ENCODE peak calls at places on chromosomes 11 and 22, in six cellular contexts. One of them, this sample, is unnamed.

GRCh38 chr22:43829904-43830851 is 18.1 kb upstream of the EFCAB6 start:
- DNase-seq in pancreas: peak
- DNase-seq in fibroblast of pulmonary artery: peak
- DNase-seq in ecto neural progenitor cell: no peak
- DNase-seq in fibroblast of villous mesenchyme: peak
- DNase-seq in stimulated activated CD4-positive, alpha-beta T cell treated with anti-CD3 and anti-CD28 coated beads, Interleukin-15, amount 100 ng/mL, for 48 hours: no peak
- DNase-seq in this sample: no peak

GRCh38 chr22:19890502-19891349 is 36.1 kb upstream of the GNB1L start:
- DNase-seq in pancreas: peak
- DNase-seq in fibroblast of pulmonary artery: no peak
- DNase-seq in ecto neural progenitor cell: no peak
- DNase-seq in fibroblast of villous mesenchyme: no peak
- DNase-seq in stimulated activated CD4-positive, alpha-beta T cell treated with anti-CD3 and anti-CD28 coated beads, Interleukin-15, amount 100 ng/mL, for 48 hours: no peak
- DNase-seq in this sample: no peak

GRCh38 chr11:1899100-1899499 is 7.4 kb upstream of the PRR33 start:
- DNase-seq in pancreas: no peak
- DNase-seq in fibroblast of pulmonary artery: no peak
- DNase-seq in ecto neural progenitor cell: no peak
- DNase-seq in fibroblast of villous mesenchyme: no peak
- DNase-seq in stimulated activated CD4-positive, alpha-beta T cell treated with anti-CD3 and anti-CD28 coated beads, Interleukin-15, amount 100 ng/mL, for 48 hours: no peak
- DNase-seq in this sample: no peak

GRCh38 chr11:118226294-118226693 is 1.5 kb upstream of the JAML start:
- DNase-seq in pancreas: no peak
- DNase-seq in fibroblast of pulmonary artery: no peak
- DNase-seq in ecto neural progenitor cell: no peak
- DNase-seq in fibroblast of villous mesenchyme: peak
- DNase-seq in stimulated activated CD4-positive, alpha-beta T cell treated with anti-CD3 and anti-CD28 coated beads, Interleukin-15, amount 100 ng/mL, for 48 hours: no peak
- DNase-seq in this sample: no peak

GRCh38 chr22:45534339-45535192 is 31.9 kb downstream of the FBLN1 start:
- DNase-seq in pancreas: no peak
- DNase-seq in fibroblast of pulmonary artery: no peak
- DNase-seq in ecto neural progenitor cell: no peak
- DNase-seq in fibroblast of villous mesenchyme: peak
- DNase-seq in stimulated activated CD4-positive, alpha-beta T cell treated with anti-CD3 and anti-CD28 coated beads, Interleukin-15, amount 100 ng/mL, for 48 hours: no peak
- DNase-seq in this sample: no peak

GRCh38 chr11:64649304-64649703 is 58.3 kb downstream of the SLC22A12 start:
- DNase-seq in pancreas: no peak
- DNase-seq in fibroblast of pulmonary artery: peak
- DNase-seq in ecto neural progenitor cell: peak
- DNase-seq in fibroblast of villous mesenchyme: peak
- DNase-seq in stimulated activated CD4-positive, alpha-beta T cell treated with anti-CD3 and anti-CD28 coated beads, Interleukin-15, amount 100 ng/mL, for 48 hours: no peak
- DNase-seq in this sample: peak

GRCh38 chr11:74820763-74821162 is 72.1 kb downstream of the RNF169 start:
- DNase-seq in pancreas: no peak
- DNase-seq in fibroblast of pulmonary artery: peak
- DNase-seq in ecto neural progenitor cell: no peak
- DNase-seq in fibroblast of villous mesenchyme: peak
- DNase-seq in stimulated activated CD4-positive, alpha-beta T cell treated with anti-CD3 and anti-CD28 coated beads, Interleukin-15, amount 100 ng/mL, for 48 hours: no peak
- DNase-seq in this sample: peak

GRCh38 chr11:12229450-12230229 is 119.2 kb downstream of the MICAL2 start:
- DNase-seq in pancreas: no peak
- DNase-seq in fibroblast of pulmonary artery: no peak
- DNase-seq in ecto neural progenitor cell: no peak
- DNase-seq in fibroblast of villous mesenchyme: no peak
- DNase-seq in stimulated activated CD4-positive, alpha-beta T cell treated with anti-CD3 and anti-CD28 coated beads, Interleukin-15, amount 100 ng/mL, for 48 hours: no peak
- DNase-seq in this sample: no peak

GRCh38 chr22:20395181-20395896 is 1.4 kb downstream of the ZNF74 start:
- DNase-seq in pancreas: no peak
- DNase-seq in fibroblast of pulmonary artery: no peak
- DNase-seq in ecto neural progenitor cell: peak
- DNase-seq in fibroblast of villous mesenchyme: no peak
- DNase-seq in stimulated activated CD4-positive, alpha-beta T cell treated with anti-CD3 and anti-CD28 coated beads, Interleukin-15, amount 100 ng/mL, for 48 hours: no peak
- DNase-seq in this sample: no peak

GRCh38 chr11:75352417-75353206 is 1.2 kb upstream of the ARRB1 start:
- DNase-seq in pancreas: peak
- DNase-seq in fibroblast of pulmonary artery: no peak
- DNase-seq in ecto neural progenitor cell: no peak
- DNase-seq in fibroblast of villous mesenchyme: no peak
- DNase-seq in stimulated activated CD4-positive, alpha-beta T cell treated with anti-CD3 and anti-CD28 coated beads, Interleukin-15, amount 100 ng/mL, for 48 hours: no peak
- DNase-seq in this sample: no peak

GRCh38 chr22:29004647-29005371 is 56.8 kb downstream of the C22orf31 start:
- DNase-seq in pancreas: peak
- DNase-seq in fibroblast of pulmonary artery: no peak
- DNase-seq in ecto neural progenitor cell: peak
- DNase-seq in fibroblast of villous mesenchyme: no peak
- DNase-seq in stimulated activated CD4-positive, alpha-beta T cell treated with anti-CD3 and anti-CD28 coated beads, Interleukin-15, amount 100 ng/mL, for 48 hours: no peak
- DNase-seq in this sample: no peak

GRCh38 chr11:2995091-2995561 is 3.0 kb upstream of the NAP1L4 start:
- DNase-seq in pancreas: no peak
- DNase-seq in fibroblast of pulmonary artery: no peak
- DNase-seq in ecto neural progenitor cell: no peak
- DNase-seq in fibroblast of villous mesenchyme: no peak
- DNase-seq in stimulated activated CD4-positive, alpha-beta T cell treated with anti-CD3 and anti-CD28 coated beads, Interleukin-15, amount 100 ng/mL, for 48 hours: no peak
- DNase-seq in this sample: no peak

GRCh38 chr11:92765965-92766371 is 203.5 kb upstream of the MTNR1B start:
- DNase-seq in pancreas: no peak
- DNase-seq in fibroblast of pulmonary artery: peak
- DNase-seq in ecto neural progenitor cell: peak
- DNase-seq in fibroblast of villous mesenchyme: peak
- DNase-seq in stimulated activated CD4-positive, alpha-beta T cell treated with anti-CD3 and anti-CD28 coated beads, Interleukin-15, amount 100 ng/mL, for 48 hours: no peak
- DNase-seq in this sample: peak

GRCh38 chr22:17056058-17056457 is 28.7 kb upstream of the IL17RA start:
- DNase-seq in pancreas: no peak
- DNase-seq in fibroblast of pulmonary artery: no peak
- DNase-seq in ecto neural progenitor cell: no peak
- DNase-seq in fibroblast of villous mesenchyme: no peak
- DNase-seq in stimulated activated CD4-positive, alpha-beta T cell treated with anti-CD3 and anti-CD28 coated beads, Interleukin-15, amount 100 ng/mL, for 48 hours: no peak
- DNase-seq in this sample: no peak

GRCh38 chr11:117220568-117220967 is 11.3 kb downstream of the PCSK7 start:
- DNase-seq in pancreas: peak
- DNase-seq in fibroblast of pulmonary artery: peak
- DNase-seq in ecto neural progenitor cell: no peak
- DNase-seq in fibroblast of villous mesenchyme: no peak
- DNase-seq in stimulated activated CD4-positive, alpha-beta T cell treated with anti-CD3 and anti-CD28 coated beads, Interleukin-15, amount 100 ng/mL, for 48 hours: no peak
- DNase-seq in this sample: no peak

GRCh38 chr11:104830080-104830479 is 68.2 kb downstream of the CASP12 start:
- DNase-seq in pancreas: no peak
- DNase-seq in fibroblast of pulmonary artery: peak
- DNase-seq in ecto neural progenitor cell: no peak
- DNase-seq in fibroblast of villous mesenchyme: peak
- DNase-seq in stimulated activated CD4-positive, alpha-beta T cell treated with anti-CD3 and anti-CD28 coated beads, Interleukin-15, amount 100 ng/mL, for 48 hours: no peak
- DNase-seq in this sample: peak

GRCh38 chr11:120835601-120836228 is 188.2 kb upstream of the TBCEL start:
- DNase-seq in pancreas: no peak
- DNase-seq in fibroblast of pulmonary artery: no peak
- DNase-seq in ecto neural progenitor cell: no peak
- DNase-seq in fibroblast of villous mesenchyme: no peak
- DNase-seq in stimulated activated CD4-positive, alpha-beta T cell treated with anti-CD3 and anti-CD28 coated beads, Interleukin-15, amount 100 ng/mL, for 48 hours: peak
- DNase-seq in this sample: no peak

GRCh38 chr11:74171630-74172465 is 759 bp downstream of the PPME1 start:
- DNase-seq in pancreas: no peak
- DNase-seq in fibroblast of pulmonary artery: no peak
- DNase-seq in ecto neural progenitor cell: no peak
- DNase-seq in fibroblast of villous mesenchyme: no peak
- DNase-seq in stimulated activated CD4-positive, alpha-beta T cell treated with anti-CD3 and anti-CD28 coated beads, Interleukin-15, amount 100 ng/mL, for 48 hours: no peak
- DNase-seq in this sample: no peak

GRCh38 chr11:46916669-46917108 is 1.7 kb downstream of the LRP4 start:
- DNase-seq in pancreas: peak
- DNase-seq in fibroblast of pulmonary artery: peak
- DNase-seq in ecto neural progenitor cell: peak
- DNase-seq in fibroblast of villous mesenchyme: peak
- DNase-seq in stimulated activated CD4-positive, alpha-beta T cell treated with anti-CD3 and anti-CD28 coated beads, Interleukin-15, amount 100 ng/mL, for 48 hours: no peak
- DNase-seq in this sample: peak

GRCh38 chr11:16511807-16512114 is 155.4 kb upstream of the SOX6 start:
- DNase-seq in pancreas: no peak
- DNase-seq in fibroblast of pulmonary artery: no peak
- DNase-seq in ecto neural progenitor cell: no peak
- DNase-seq in fibroblast of villous mesenchyme: no peak
- DNase-seq in stimulated activated CD4-positive, alpha-beta T cell treated with anti-CD3 and anti-CD28 coated beads, Interleukin-15, amount 100 ng/mL, for 48 hours: no peak
- DNase-seq in this sample: no peak

GRCh38 chr11:71204294-71204693 is 48.1 kb downstream of the SHANK2 start:
- DNase-seq in pancreas: peak
- DNase-seq in fibroblast of pulmonary artery: no peak
- DNase-seq in ecto neural progenitor cell: no peak
- DNase-seq in fibroblast of villous mesenchyme: no peak
- DNase-seq in stimulated activated CD4-positive, alpha-beta T cell treated with anti-CD3 and anti-CD28 coated beads, Interleukin-15, amount 100 ng/mL, for 48 hours: no peak
- DNase-seq in this sample: no peak

GRCh38 chr11:18091731-18092130 is 14.2 kb downstream of the SAAL1 start:
- DNase-seq in pancreas: no peak
- DNase-seq in fibroblast of pulmonary artery: peak
- DNase-seq in ecto neural progenitor cell: no peak
- DNase-seq in fibroblast of villous mesenchyme: no peak
- DNase-seq in stimulated activated CD4-positive, alpha-beta T cell treated with anti-CD3 and anti-CD28 coated beads, Interleukin-15, amount 100 ng/mL, for 48 hours: no peak
- DNase-seq in this sample: no peak

GRCh38 chr11:125561924-125562323 is 7.4 kb upstream of the EI24 start:
- DNase-seq in pancreas: no peak
- DNase-seq in fibroblast of pulmonary artery: no peak
- DNase-seq in ecto neural progenitor cell: no peak
- DNase-seq in fibroblast of villous mesenchyme: no peak
- DNase-seq in stimulated activated CD4-positive, alpha-beta T cell treated with anti-CD3 and anti-CD28 coated beads, Interleukin-15, amount 100 ng/mL, for 48 hours: no peak
- DNase-seq in this sample: no peak

GRCh38 chr11:122202951-122203456 is 87.0 kb upstream of the BLID start:
- DNase-seq in pancreas: peak
- DNase-seq in fibroblast of pulmonary artery: peak
- DNase-seq in ecto neural progenitor cell: peak
- DNase-seq in fibroblast of villous mesenchyme: peak
- DNase-seq in stimulated activated CD4-positive, alpha-beta T cell treated with anti-CD3 and anti-CD28 coated beads, Interleukin-15, amount 100 ng/mL, for 48 hours: peak
- DNase-seq in this sample: peak

GRCh38 chr11:70090989-70091388 is 12.9 kb downstream of the ANO1 start:
- DNase-seq in pancreas: no peak
- DNase-seq in fibroblast of pulmonary artery: no peak
- DNase-seq in ecto neural progenitor cell: no peak
- DNase-seq in fibroblast of villous mesenchyme: no peak
- DNase-seq in stimulated activated CD4-positive, alpha-beta T cell treated with anti-CD3 and anti-CD28 coated beads, Interleukin-15, amount 100 ng/mL, for 48 hours: no peak
- DNase-seq in this sample: no peak